ENCODE peak calls at places on chromosomes 12 and 14, in seven cellular contexts. One of them, this sample, is unnamed.

GRCh38 chr12:46659844-46660243 is 166.0 kb downstream of the SLC38A4 start:
- DNase-seq in T-helper 9 cell: no peak
- DNase-seq in hypothalamus: no peak
- DNase-seq in NCI-H1694 treated with DMSO at 0.1 percent for 48 hours: no peak
- DNase-seq in activated gamma-delta T cell treated with Interleukin-2 at 50 U/mL for 16 hours: no peak
- DNase-seq in EL: no peak
- DNase-seq in A172: no peak
- DNase-seq in this sample: no peak

GRCh38 chr14:92224348-92224954 is 98.5 kb upstream of the SLC24A4 start:
- DNase-seq in EL: no peak
- DNase-seq in T-helper 9 cell: no peak
- DNase-seq in activated gamma-delta T cell treated with Interleukin-2 at 50 U/mL for 16 hours: no peak
- DNase-seq in A172: peak; percentile 4
- DNase-seq in hypothalamus: no peak
- DNase-seq in NCI-H1694 treated with DMSO at 0.1 percent for 48 hours: no peak
- DNase-seq in this sample: no peak

GRCh38 chr14:93347850-93348249 is 868 bp downstream of the COX8C start:
- DNase-seq in A172: no peak
- DNase-seq in hypothalamus: no peak
- DNase-seq in T-helper 9 cell: no peak
- DNase-seq in activated gamma-delta T cell treated with Interleukin-2 at 50 U/mL for 16 hours: no peak
- DNase-seq in EL: no peak
- DNase-seq in NCI-H1694 treated with DMSO at 0.1 percent for 48 hours: no peak
- DNase-seq in this sample: no peak

GRCh38 chr12:98828802-98829600 is 183.9 kb downstream of the APAF1 start:
- DNase-seq in hypothalamus: no peak
- DNase-seq in T-helper 9 cell: no peak
- DNase-seq in NCI-H1694 treated with DMSO at 0.1 percent for 48 hours: no peak
- DNase-seq in activated gamma-delta T cell treated with Interleukin-2 at 50 U/mL for 16 hours: no peak
- DNase-seq in A172: peak; percentile 21
- DNase-seq in EL: peak; percentile 29
- DNase-seq in this sample: no peak

GRCh38 chr12:175759-176158 is 38.2 kb downstream of the SLC6A12 start:
- DNase-seq in EL: no peak
- DNase-seq in NCI-H1694 treated with DMSO at 0.1 percent for 48 hours: no peak
- DNase-seq in T-helper 9 cell: no peak
- DNase-seq in A172: no peak
- DNase-seq in activated gamma-delta T cell treated with Interleukin-2 at 50 U/mL for 16 hours: no peak
- DNase-seq in hypothalamus: no peak
- DNase-seq in this sample: no peak

GRCh38 chr12:26126340-26127284 is 1.8 kb upstream of the BHLHE41 start:
- DNase-seq in activated gamma-delta T cell treated with Interleukin-2 at 50 U/mL for 16 hours: no peak
- DNase-seq in A172: peak; percentile 46
- DNase-seq in EL: peak; percentile 86
- DNase-seq in hypothalamus: peak; percentile 73
- DNase-seq in T-helper 9 cell: no peak
- DNase-seq in NCI-H1694 treated with DMSO at 0.1 percent for 48 hours: no peak
- DNase-seq in this sample: peak; percentile 72

GRCh38 chr12:113239288-113239771 is 18.1 kb downstream of the TPCN1 start:
- DNase-seq in hypothalamus: no peak
- DNase-seq in A172: no peak
- DNase-seq in NCI-H1694 treated with DMSO at 0.1 percent for 48 hours: no peak
- DNase-seq in activated gamma-delta T cell treated with Interleukin-2 at 50 U/mL for 16 hours: no peak
- DNase-seq in EL: no peak
- DNase-seq in T-helper 9 cell: no peak
- DNase-seq in this sample: no peak

GRCh38 chr12:68901145-68901544 is 31.8 kb downstream of the CPM start:
- DNase-seq in A172: no peak
- DNase-seq in T-helper 9 cell: no peak
- DNase-seq in EL: no peak
- DNase-seq in activated gamma-delta T cell treated with Interleukin-2 at 50 U/mL for 16 hours: no peak
- DNase-seq in hypothalamus: no peak
- DNase-seq in NCI-H1694 treated with DMSO at 0.1 percent for 48 hours: no peak
- DNase-seq in this sample: no peak

GRCh38 chr14:104119700-104120251 is 18.6 kb upstream of the KIF26A start:
- DNase-seq in A172: no peak
- DNase-seq in T-helper 9 cell: no peak
- DNase-seq in EL: no peak
- DNase-seq in hypothalamus: no peak
- DNase-seq in NCI-H1694 treated with DMSO at 0.1 percent for 48 hours: no peak
- DNase-seq in activated gamma-delta T cell treated with Interleukin-2 at 50 U/mL for 16 hours: no peak
- DNase-seq in this sample: no peak

GRCh38 chr12:11653215-11653753 is 3.8 kb downstream of the ETV6 start:
- DNase-seq in hypothalamus: no peak
- DNase-seq in T-helper 9 cell: no peak
- DNase-seq in A172: no peak
- DNase-seq in EL: no peak
- DNase-seq in activated gamma-delta T cell treated with Interleukin-2 at 50 U/mL for 16 hours: peak; percentile 19
- DNase-seq in NCI-H1694 treated with DMSO at 0.1 percent for 48 hours: no peak
- DNase-seq in this sample: no peak

GRCh38 chr12:95259368-95259767 is 41.8 kb downstream of the VEZT start:
- DNase-seq in activated gamma-delta T cell treated with Interleukin-2 at 50 U/mL for 16 hours: no peak
- DNase-seq in A172: no peak
- DNase-seq in T-helper 9 cell: no peak
- DNase-seq in EL: no peak
- DNase-seq in hypothalamus: no peak
- DNase-seq in NCI-H1694 treated with DMSO at 0.1 percent for 48 hours: no peak
- DNase-seq in this sample: no peak

GRCh38 chr12:28563926-28564325 is 373.7 kb downstream of the CCDC91 start:
- DNase-seq in A172: no peak
- DNase-seq in EL: peak; percentile 43
- DNase-seq in NCI-H1694 treated with DMSO at 0.1 percent for 48 hours: no peak
- DNase-seq in hypothalamus: no peak
- DNase-seq in T-helper 9 cell: no peak
- DNase-seq in activated gamma-delta T cell treated with Interleukin-2 at 50 U/mL for 16 hours: no peak
- DNase-seq in this sample: no peak

GRCh38 chr14:105944632-105945610 is 418.5 kb downstream of the TMEM121 start:
- DNase-seq in A172: peak; percentile 41
- DNase-seq in hypothalamus: no peak
- DNase-seq in T-helper 9 cell: peak; percentile 64
- DNase-seq in NCI-H1694 treated with DMSO at 0.1 percent for 48 hours: peak; percentile 51
- DNase-seq in activated gamma-delta T cell treated with Interleukin-2 at 50 U/mL for 16 hours: peak; percentile 78
- DNase-seq in EL: no peak
- DNase-seq in this sample: peak; percentile 57

This sample was measured in H54.